ENCODE peak calls at places on chromosomes 1 and 21, in six cellular contexts. One of them, this sample, is unnamed.

GRCh38 chr21:42680429-42680828 is 27.0 kb downstream of the PDE9A start:
- DNase-seq in fibroblast of pulmonary artery: no peak
- DNase-seq in stimulated activated naive CD8-positive, alpha-beta T cell treated with anti-CD3 and anti-CD28 coated beads, Interleukin-15, Interleukin-2, amounts not matched to agents 100 U/mL and 50 U/mL, for 24 hours: no peak
- DNase-seq in NCI-H2029: no peak
- DNase-seq in nephron progenitor cell: no peak
- DNase-seq in activated naive CD8-positive, alpha-beta T cell treated with anti-CD3 and anti-CD28 coated beads, Interleukin-2, amount 50 U/mL, for 16 hours: no peak
- DNase-seq in this sample: no peak

GRCh38 chr1:3296858-3297257 is 157.6 kb upstream of the ARHGEF16 start:
- DNase-seq in NCI-H2029: no peak
- DNase-seq in activated naive CD8-positive, alpha-beta T cell treated with anti-CD3 and anti-CD28 coated beads, Interleukin-2, amount 50 U/mL, for 16 hours: no peak
- DNase-seq in fibroblast of pulmonary artery: no peak
- DNase-seq in stimulated activated naive CD8-positive, alpha-beta T cell treated with anti-CD3 and anti-CD28 coated beads, Interleukin-15, Interleukin-2, amounts not matched to agents 100 U/mL and 50 U/mL, for 24 hours: no peak
- DNase-seq in nephron progenitor cell: no peak
- DNase-seq in this sample: no peak

GRCh38 chr1:107480548-107480947 is 339.7 kb downstream of the NTNG1 start:
- DNase-seq in NCI-H2029: no peak
- DNase-seq in fibroblast of pulmonary artery: no peak
- DNase-seq in nephron progenitor cell: peak
- DNase-seq in stimulated activated naive CD8-positive, alpha-beta T cell treated with anti-CD3 and anti-CD28 coated beads, Interleukin-15, Interleukin-2, amounts not matched to agents 100 U/mL and 50 U/mL, for 24 hours: peak
- DNase-seq in activated naive CD8-positive, alpha-beta T cell treated with anti-CD3 and anti-CD28 coated beads, Interleukin-2, amount 50 U/mL, for 16 hours: no peak
- DNase-seq in this sample: peak

GRCh38 chr1:169892819-169893644 is 664 bp downstream of the SCYL3 start:
- DNase-seq in activated naive CD8-positive, alpha-beta T cell treated with anti-CD3 and anti-CD28 coated beads, Interleukin-2, amount 50 U/mL, for 16 hours: no peak
- DNase-seq in fibroblast of pulmonary artery: peak
- DNase-seq in stimulated activated naive CD8-positive, alpha-beta T cell treated with anti-CD3 and anti-CD28 coated beads, Interleukin-15, Interleukin-2, amounts not matched to agents 100 U/mL and 50 U/mL, for 24 hours: no peak
- DNase-seq in nephron progenitor cell: no peak
- DNase-seq in NCI-H2029: no peak
- DNase-seq in this sample: peak

GRCh38 chr21:14356771-14357170 is 26.2 kb downstream of the HSPA13 start:
- DNase-seq in NCI-H2029: no peak
- DNase-seq in nephron progenitor cell: no peak
- DNase-seq in fibroblast of pulmonary artery: peak
- DNase-seq in stimulated activated naive CD8-positive, alpha-beta T cell treated with anti-CD3 and anti-CD28 coated beads, Interleukin-15, Interleukin-2, amounts not matched to agents 100 U/mL and 50 U/mL, for 24 hours: no peak
- DNase-seq in activated naive CD8-positive, alpha-beta T cell treated with anti-CD3 and anti-CD28 coated beads, Interleukin-2, amount 50 U/mL, for 16 hours: no peak
- DNase-seq in this sample: no peak

GRCh38 chr1:116134178-116134773 is 23.1 kb downstream of the MAB21L3 start:
- DNase-seq in nephron progenitor cell: no peak
- DNase-seq in activated naive CD8-positive, alpha-beta T cell treated with anti-CD3 and anti-CD28 coated beads, Interleukin-2, amount 50 U/mL, for 16 hours: no peak
- DNase-seq in stimulated activated naive CD8-positive, alpha-beta T cell treated with anti-CD3 and anti-CD28 coated beads, Interleukin-15, Interleukin-2, amounts not matched to agents 100 U/mL and 50 U/mL, for 24 hours: no peak
- DNase-seq in fibroblast of pulmonary artery: no peak
- DNase-seq in NCI-H2029: no peak
- DNase-seq in this sample: no peak

GRCh38 chr1:27342391-27342777 is 562 bp downstream of the SYTL1 start:
- DNase-seq in stimulated activated naive CD8-positive, alpha-beta T cell treated with anti-CD3 and anti-CD28 coated beads, Interleukin-15, Interleukin-2, amounts not matched to agents 100 U/mL and 50 U/mL, for 24 hours: peak
- DNase-seq in NCI-H2029: no peak
- DNase-seq in fibroblast of pulmonary artery: no peak
- DNase-seq in activated naive CD8-positive, alpha-beta T cell treated with anti-CD3 and anti-CD28 coated beads, Interleukin-2, amount 50 U/mL, for 16 hours: no peak
- DNase-seq in nephron progenitor cell: no peak
- DNase-seq in this sample: no peak

GRCh38 chr1:153565529-153566374 is at the start of gene S100A2:
- DNase-seq in nephron progenitor cell: no peak
- DNase-seq in activated naive CD8-positive, alpha-beta T cell treated with anti-CD3 and anti-CD28 coated beads, Interleukin-2, amount 50 U/mL, for 16 hours: no peak
- DNase-seq in stimulated activated naive CD8-positive, alpha-beta T cell treated with anti-CD3 and anti-CD28 coated beads, Interleukin-15, Interleukin-2, amounts not matched to agents 100 U/mL and 50 U/mL, for 24 hours: peak
- DNase-seq in NCI-H2029: peak
- DNase-seq in fibroblast of pulmonary artery: peak
- DNase-seq in this sample: no peak

GRCh38 chr21:36908260-36908908 is 58.1 kb downstream of the HLCS start:
- DNase-seq in NCI-H2029: no peak
- DNase-seq in nephron progenitor cell: no peak
- DNase-seq in activated naive CD8-positive, alpha-beta T cell treated with anti-CD3 and anti-CD28 coated beads, Interleukin-2, amount 50 U/mL, for 16 hours: no peak
- DNase-seq in fibroblast of pulmonary artery: peak
- DNase-seq in stimulated activated naive CD8-positive, alpha-beta T cell treated with anti-CD3 and anti-CD28 coated beads, Interleukin-15, Interleukin-2, amounts not matched to agents 100 U/mL and 50 U/mL, for 24 hours: no peak
- DNase-seq in this sample: no peak

GRCh38 chr1:34131396-34132160 is 33.5 kb downstream of the CSMD2 start:
- DNase-seq in NCI-H2029: no peak
- DNase-seq in fibroblast of pulmonary artery: no peak
- DNase-seq in stimulated activated naive CD8-positive, alpha-beta T cell treated with anti-CD3 and anti-CD28 coated beads, Interleukin-15, Interleukin-2, amounts not matched to agents 100 U/mL and 50 U/mL, for 24 hours: no peak
- DNase-seq in activated naive CD8-positive, alpha-beta T cell treated with anti-CD3 and anti-CD28 coated beads, Interleukin-2, amount 50 U/mL, for 16 hours: no peak
- DNase-seq in nephron progenitor cell: no peak
- DNase-seq in this sample: no peak

GRCh38 chr1:8844421-8845063 is 27.1 kb upstream of the RERE start:
- DNase-seq in nephron progenitor cell: no peak
- DNase-seq in stimulated activated naive CD8-positive, alpha-beta T cell treated with anti-CD3 and anti-CD28 coated beads, Interleukin-15, Interleukin-2, amounts not matched to agents 100 U/mL and 50 U/mL, for 24 hours: no peak
- DNase-seq in activated naive CD8-positive, alpha-beta T cell treated with anti-CD3 and anti-CD28 coated beads, Interleukin-2, amount 50 U/mL, for 16 hours: no peak
- DNase-seq in fibroblast of pulmonary artery: no peak
- DNase-seq in NCI-H2029: no peak
- DNase-seq in this sample: no peak

GRCh38 chr1:93427656-93428055 is 20.3 kb upstream of the FNBP1L start:
- DNase-seq in NCI-H2029: no peak
- DNase-seq in fibroblast of pulmonary artery: no peak
- DNase-seq in stimulated activated naive CD8-positive, alpha-beta T cell treated with anti-CD3 and anti-CD28 coated beads, Interleukin-15, Interleukin-2, amounts not matched to agents 100 U/mL and 50 U/mL, for 24 hours: no peak
- DNase-seq in activated naive CD8-positive, alpha-beta T cell treated with anti-CD3 and anti-CD28 coated beads, Interleukin-2, amount 50 U/mL, for 16 hours: no peak
- DNase-seq in nephron progenitor cell: no peak
- DNase-seq in this sample: no peak

GRCh38 chr1:24390924-24391782 is 22.4 kb downstream of the STPG1 start:
- DNase-seq in fibroblast of pulmonary artery: peak
- DNase-seq in nephron progenitor cell: peak
- DNase-seq in NCI-H2029: peak
- DNase-seq in stimulated activated naive CD8-positive, alpha-beta T cell treated with anti-CD3 and anti-CD28 coated beads, Interleukin-15, Interleukin-2, amounts not matched to agents 100 U/mL and 50 U/mL, for 24 hours: peak
- DNase-seq in activated naive CD8-positive, alpha-beta T cell treated with anti-CD3 and anti-CD28 coated beads, Interleukin-2, amount 50 U/mL, for 16 hours: peak
- DNase-seq in this sample: peak

GRCh38 chr1:213953816-213954215 is 34.0 kb upstream of the PROX1 start:
- DNase-seq in activated naive CD8-positive, alpha-beta T cell treated with anti-CD3 and anti-CD28 coated beads, Interleukin-2, amount 50 U/mL, for 16 hours: no peak
- DNase-seq in fibroblast of pulmonary artery: no peak
- DNase-seq in NCI-H2029: no peak
- DNase-seq in nephron progenitor cell: no peak
- DNase-seq in stimulated activated naive CD8-positive, alpha-beta T cell treated with anti-CD3 and anti-CD28 coated beads, Interleukin-15, Interleukin-2, amounts not matched to agents 100 U/mL and 50 U/mL, for 24 hours: no peak
- DNase-seq in this sample: no peak

GRCh38 chr21:44395260-44395659 is 41.8 kb downstream of the TRPM2 start:
- DNase-seq in fibroblast of pulmonary artery: no peak
- DNase-seq in NCI-H2029: no peak
- DNase-seq in stimulated activated naive CD8-positive, alpha-beta T cell treated with anti-CD3 and anti-CD28 coated beads, Interleukin-15, Interleukin-2, amounts not matched to agents 100 U/mL and 50 U/mL, for 24 hours: no peak
- DNase-seq in nephron progenitor cell: no peak
- DNase-seq in activated naive CD8-positive, alpha-beta T cell treated with anti-CD3 and anti-CD28 coated beads, Interleukin-2, amount 50 U/mL, for 16 hours: no peak
- DNase-seq in this sample: no peak

GRCh38 chr1:104353580-104353979 is 603.9 kb downstream of the AMY1C start:
- DNase-seq in NCI-H2029: no peak
- DNase-seq in stimulated activated naive CD8-positive, alpha-beta T cell treated with anti-CD3 and anti-CD28 coated beads, Interleukin-15, Interleukin-2, amounts not matched to agents 100 U/mL and 50 U/mL, for 24 hours: no peak
- DNase-seq in fibroblast of pulmonary artery: no peak
- DNase-seq in activated naive CD8-positive, alpha-beta T cell treated with anti-CD3 and anti-CD28 coated beads, Interleukin-2, amount 50 U/mL, for 16 hours: no peak
- DNase-seq in nephron progenitor cell: no peak
- DNase-seq in this sample: no peak

GRCh38 chr1:235935506-235936224 is 69.0 kb upstream of the LYST start:
- DNase-seq in activated naive CD8-positive, alpha-beta T cell treated with anti-CD3 and anti-CD28 coated beads, Interleukin-2, amount 50 U/mL, for 16 hours: no peak
- DNase-seq in NCI-H2029: no peak
- DNase-seq in stimulated activated naive CD8-positive, alpha-beta T cell treated with anti-CD3 and anti-CD28 coated beads, Interleukin-15, Interleukin-2, amounts not matched to agents 100 U/mL and 50 U/mL, for 24 hours: no peak
- DNase-seq in nephron progenitor cell: no peak
- DNase-seq in fibroblast of pulmonary artery: no peak
- DNase-seq in this sample: no peak

GRCh38 chr21:27564684-27565280 is 597.9 kb upstream of the ADAMTS5 start:
- DNase-seq in stimulated activated naive CD8-positive, alpha-beta T cell treated with anti-CD3 and anti-CD28 coated beads, Interleukin-15, Interleukin-2, amounts not matched to agents 100 U/mL and 50 U/mL, for 24 hours: peak
- DNase-seq in NCI-H2029: no peak
- DNase-seq in nephron progenitor cell: peak
- DNase-seq in fibroblast of pulmonary artery: peak
- DNase-seq in activated naive CD8-positive, alpha-beta T cell treated with anti-CD3 and anti-CD28 coated beads, Interleukin-2, amount 50 U/mL, for 16 hours: no peak
- DNase-seq in this sample: peak

This sample was measured in ELF-1.